ENCODE peak calls at places on chromosomes 6 and 20, in eight cellular contexts. One of them, this sample, is unnamed.

GRCh38 chr6:137188855-137189254 is 15.4 kb upstream of the IL22RA2 start:
- DNase-seq in left lung: no peak
- DNase-seq in effector memory CD4-positive, alpha-beta T cell: no peak
- DNase-seq in prostate gland: no peak
- DNase-seq in astrocyte of the spinal cord: peak
- DNase-seq in psoas muscle: no peak
- DNase-seq in NT2/D1: peak
- DNase-seq in tibial artery: no peak
- DNase-seq in this sample: no peak

GRCh38 chr6:21402368-21402767 is 191.2 kb upstream of the SOX4 start:
- DNase-seq in astrocyte of the spinal cord: peak
- DNase-seq in tibial artery: no peak
- DNase-seq in NT2/D1: no peak
- DNase-seq in left lung: no peak
- DNase-seq in prostate gland: no peak
- DNase-seq in effector memory CD4-positive, alpha-beta T cell: no peak
- DNase-seq in psoas muscle: no peak
- DNase-seq in this sample: no peak

GRCh38 chr6:145688493-145688905 is 46.8 kb downstream of the EPM2A start:
- DNase-seq in tibial artery: no peak
- DNase-seq in NT2/D1: no peak
- DNase-seq in astrocyte of the spinal cord: peak
- DNase-seq in effector memory CD4-positive, alpha-beta T cell: no peak
- DNase-seq in left lung: no peak
- DNase-seq in prostate gland: no peak
- DNase-seq in psoas muscle: no peak
- DNase-seq in this sample: no peak

GRCh38 chr6:143490244-143490643 is 21.3 kb downstream of the FUCA2 start:
- DNase-seq in tibial artery: no peak
- DNase-seq in psoas muscle: no peak
- DNase-seq in left lung: no peak
- DNase-seq in astrocyte of the spinal cord: no peak
- DNase-seq in effector memory CD4-positive, alpha-beta T cell: no peak
- DNase-seq in prostate gland: no peak
- DNase-seq in NT2/D1: no peak
- DNase-seq in this sample: no peak

GRCh38 chr6:40482532-40482931 is 104.6 kb downstream of the LRFN2 start:
- DNase-seq in psoas muscle: no peak
- DNase-seq in effector memory CD4-positive, alpha-beta T cell: no peak
- DNase-seq in prostate gland: no peak
- DNase-seq in tibial artery: no peak
- DNase-seq in NT2/D1: no peak
- DNase-seq in left lung: no peak
- DNase-seq in astrocyte of the spinal cord: no peak
- DNase-seq in this sample: no peak

GRCh38 chr6:45609141-45609638 is 231.5 kb upstream of the SUPT3H start:
- DNase-seq in psoas muscle: peak
- DNase-seq in prostate gland: no peak
- DNase-seq in left lung: no peak
- DNase-seq in effector memory CD4-positive, alpha-beta T cell: no peak
- DNase-seq in NT2/D1: no peak
- DNase-seq in astrocyte of the spinal cord: peak
- DNase-seq in tibial artery: no peak
- DNase-seq in this sample: no peak

GRCh38 chr6:162750776-162751175 is 23.0 kb downstream of the PACRG start:
- DNase-seq in astrocyte of the spinal cord: peak
- DNase-seq in effector memory CD4-positive, alpha-beta T cell: no peak
- DNase-seq in tibial artery: no peak
- DNase-seq in prostate gland: no peak
- DNase-seq in NT2/D1: no peak
- DNase-seq in psoas muscle: no peak
- DNase-seq in left lung: no peak
- DNase-seq in this sample: no peak

GRCh38 chr6:36616888-36617521 is 22.8 kb downstream of the SRSF3 start:
- DNase-seq in left lung: peak
- DNase-seq in astrocyte of the spinal cord: peak
- DNase-seq in tibial artery: peak
- DNase-seq in psoas muscle: peak
- DNase-seq in prostate gland: peak
- DNase-seq in effector memory CD4-positive, alpha-beta T cell: no peak
- DNase-seq in NT2/D1: no peak
- DNase-seq in this sample: peak

GRCh38 chr6:32113386-32114352 is 4.5 kb upstream of the TNXB start:
- DNase-seq in prostate gland: no peak
- DNase-seq in effector memory CD4-positive, alpha-beta T cell: no peak
- DNase-seq in left lung: no peak
- DNase-seq in astrocyte of the spinal cord: peak
- DNase-seq in tibial artery: peak
- DNase-seq in psoas muscle: peak
- DNase-seq in NT2/D1: no peak
- DNase-seq in this sample: peak

GRCh38 chr20:10565191-10565921 is 108.4 kb downstream of the JAG1 start:
- DNase-seq in psoas muscle: peak
- DNase-seq in effector memory CD4-positive, alpha-beta T cell: no peak
- DNase-seq in left lung: peak
- DNase-seq in astrocyte of the spinal cord: peak
- DNase-seq in NT2/D1: no peak
- DNase-seq in prostate gland: no peak
- DNase-seq in tibial artery: no peak
- DNase-seq in this sample: no peak

GRCh38 chr6:33543116-33543515 is 37.0 kb downstream of the BAK1 start:
- DNase-seq in astrocyte of the spinal cord: no peak
- DNase-seq in NT2/D1: no peak
- DNase-seq in tibial artery: no peak
- DNase-seq in psoas muscle: no peak
- DNase-seq in left lung: no peak
- DNase-seq in prostate gland: no peak
- DNase-seq in effector memory CD4-positive, alpha-beta T cell: no peak
- DNase-seq in this sample: no peak

GRCh38 chr6:15922510-15923307 is 206.2 kb upstream of the MYLIP start:
- DNase-seq in effector memory CD4-positive, alpha-beta T cell: no peak
- DNase-seq in prostate gland: no peak
- DNase-seq in left lung: no peak
- DNase-seq in psoas muscle: no peak
- DNase-seq in astrocyte of the spinal cord: peak
- DNase-seq in NT2/D1: no peak
- DNase-seq in tibial artery: peak
- DNase-seq in this sample: no peak

GRCh38 chr6:35294308-35294945 is 3.2 kb upstream of the DEF6 start:
- DNase-seq in left lung: no peak
- DNase-seq in tibial artery: peak
- DNase-seq in prostate gland: peak
- DNase-seq in NT2/D1: peak
- DNase-seq in astrocyte of the spinal cord: peak
- DNase-seq in psoas muscle: peak
- DNase-seq in effector memory CD4-positive, alpha-beta T cell: peak
- DNase-seq in this sample: no peak

GRCh38 chr6:108831104-108831503 is 17.1 kb upstream of the ARMC2 start:
- DNase-seq in tibial artery: peak
- DNase-seq in effector memory CD4-positive, alpha-beta T cell: no peak
- DNase-seq in NT2/D1: no peak
- DNase-seq in prostate gland: no peak
- DNase-seq in left lung: no peak
- DNase-seq in astrocyte of the spinal cord: no peak
- DNase-seq in psoas muscle: no peak
- DNase-seq in this sample: no peak

DNA sequence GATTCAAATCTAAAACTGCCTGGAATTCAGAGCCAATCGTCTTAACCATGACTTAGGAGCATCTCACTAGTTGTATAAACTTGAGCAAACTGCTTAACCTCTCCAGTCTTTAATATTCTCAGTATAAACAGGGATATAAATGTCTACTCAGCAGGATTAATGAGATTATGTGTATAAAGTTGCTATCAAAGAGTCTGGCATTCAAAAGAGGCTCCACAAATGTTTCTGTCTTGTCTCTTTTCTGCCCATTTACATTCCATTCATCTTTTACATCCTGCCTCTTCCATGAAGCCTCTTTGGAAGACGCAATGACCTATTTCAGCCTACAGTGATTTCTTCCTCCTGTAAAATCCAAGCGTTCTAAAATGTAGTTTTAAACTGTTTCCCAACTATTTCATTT is 66.9 kb downstream of the BLOC1S5 start:
- DNase-seq in tibial artery: no peak
- DNase-seq in effector memory CD4-positive, alpha-beta T cell: no peak
- DNase-seq in psoas muscle: no peak
- DNase-seq in left lung: no peak
- DNase-seq in prostate gland: no peak
- DNase-seq in astrocyte of the spinal cord: no peak
- DNase-seq in NT2/D1: no peak
- DNase-seq in this sample: no peak
- H3K4me3 ChIP-seq in tibial artery: no peak
- H3K4me3 ChIP-seq in effector memory CD4-positive, alpha-beta T cell: no peak
- H3K4me3 ChIP-seq in psoas muscle: no peak
- H3K4me3 ChIP-seq in left lung: no peak
- H3K4me3 ChIP-seq in prostate gland: no peak
- H3K4me3 ChIP-seq in astrocyte of the spinal cord: no peak
- H3K4me3 ChIP-seq in NT2/D1: no peak
- H3K4me3 ChIP-seq in this sample: no peak

DNA sequence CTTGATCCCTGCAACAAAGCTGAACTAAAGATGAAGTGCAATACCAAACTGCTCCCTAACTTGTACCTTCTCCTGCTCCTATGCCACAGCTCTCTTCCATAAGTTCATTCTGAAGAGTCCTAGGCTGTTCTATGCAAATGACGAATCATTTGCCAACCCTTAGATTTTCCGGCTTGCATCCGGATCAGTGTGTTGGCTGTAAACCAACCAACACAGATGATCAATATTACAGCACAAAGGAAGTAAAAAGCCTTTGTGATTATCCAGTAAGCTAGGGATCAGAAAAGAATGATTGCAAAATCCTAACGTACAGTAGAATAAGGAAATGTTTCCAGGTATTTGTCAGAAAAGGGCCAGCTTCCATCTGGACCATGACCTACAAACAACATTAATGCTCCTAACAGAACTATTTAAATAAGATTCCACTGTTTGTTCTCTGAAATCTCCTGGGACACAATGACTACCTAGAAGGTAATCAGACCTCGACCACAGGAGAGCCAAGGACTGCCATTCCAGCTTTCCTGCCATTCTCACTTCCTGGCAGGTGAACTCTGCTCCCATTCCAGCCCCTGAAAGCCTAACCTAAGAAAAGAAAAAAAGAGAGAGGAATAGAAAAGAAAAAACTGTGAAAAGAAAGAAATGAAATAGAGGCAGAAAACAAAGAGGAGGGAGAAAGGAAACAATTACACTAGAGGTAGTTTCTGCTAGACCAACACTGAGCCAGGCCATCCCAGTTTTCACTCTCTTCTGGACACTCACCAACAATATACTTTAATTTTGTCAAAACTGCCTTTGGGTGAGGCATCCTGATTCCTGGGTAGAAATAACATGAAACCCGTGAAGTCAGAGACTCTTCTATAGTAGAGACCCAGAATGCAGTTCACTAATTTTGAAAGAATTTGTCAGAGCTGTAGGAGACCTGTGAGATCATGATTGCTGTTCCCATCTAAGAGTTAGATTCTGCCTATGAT is 19.7 kb downstream of the GMDS start:
- DNase-seq in psoas muscle: no peak
- DNase-seq in left lung: no peak
- DNase-seq in effector memory CD4-positive, alpha-beta T cell: no peak
- DNase-seq in tibial artery: no peak
- DNase-seq in NT2/D1: no peak
- DNase-seq in prostate gland: no peak
- DNase-seq in astrocyte of the spinal cord: no peak
- DNase-seq in this sample: peak
- H3K4me3 ChIP-seq in psoas muscle: no peak
- H3K4me3 ChIP-seq in left lung: no peak
- H3K4me3 ChIP-seq in effector memory CD4-positive, alpha-beta T cell: no peak
- H3K4me3 ChIP-seq in tibial artery: no peak
- H3K4me3 ChIP-seq in NT2/D1: no peak
- H3K4me3 ChIP-seq in prostate gland: no peak
- H3K4me3 ChIP-seq in astrocyte of the spinal cord: no peak
- H3K4me3 ChIP-seq in this sample: no peak

GRCh38 chr6:90187437-90188049 is 109.1 kb downstream of the BACH2 start:
- DNase-seq in psoas muscle: no peak
- DNase-seq in prostate gland: no peak
- DNase-seq in astrocyte of the spinal cord: no peak
- DNase-seq in left lung: no peak
- DNase-seq in tibial artery: no peak
- DNase-seq in NT2/D1: no peak
- DNase-seq in effector memory CD4-positive, alpha-beta T cell: no peak
- DNase-seq in this sample: no peak
- H3K4me3 ChIP-seq in psoas muscle: no peak
- H3K4me3 ChIP-seq in prostate gland: no peak
- H3K4me3 ChIP-seq in astrocyte of the spinal cord: no peak
- H3K4me3 ChIP-seq in left lung: no peak
- H3K4me3 ChIP-seq in tibial artery: no peak
- H3K4me3 ChIP-seq in NT2/D1: no peak
- H3K4me3 ChIP-seq in effector memory CD4-positive, alpha-beta T cell: no peak
- H3K4me3 ChIP-seq in this sample: no peak

DNA sequence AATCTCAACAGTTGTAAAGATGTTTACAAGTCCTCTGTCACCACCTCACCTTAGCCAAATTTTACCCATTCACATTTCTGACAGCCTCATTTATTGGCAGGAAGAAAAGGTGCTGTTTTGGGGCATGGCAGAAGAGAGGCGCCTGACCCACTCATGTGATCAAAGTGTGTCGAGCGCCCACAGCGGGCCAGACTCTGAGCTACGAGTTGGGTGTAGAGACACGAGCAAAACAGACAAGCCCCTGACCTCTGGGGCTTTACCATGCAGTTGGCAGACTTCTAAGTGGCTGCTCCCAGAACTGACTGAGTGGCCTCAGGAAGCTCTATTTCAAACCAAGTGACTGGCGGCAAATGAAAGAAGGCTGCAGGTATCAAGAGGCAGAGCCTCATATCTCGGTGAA is 167.0 kb downstream of the SOBP start:
- DNase-seq in prostate gland: no peak
- DNase-seq in effector memory CD4-positive, alpha-beta T cell: no peak
- DNase-seq in left lung: no peak
- DNase-seq in tibial artery: no peak
- DNase-seq in psoas muscle: no peak
- DNase-seq in astrocyte of the spinal cord: no peak
- DNase-seq in NT2/D1: no peak
- DNase-seq in this sample: no peak
- H3K4me3 ChIP-seq in prostate gland: no peak
- H3K4me3 ChIP-seq in effector memory CD4-positive, alpha-beta T cell: no peak
- H3K4me3 ChIP-seq in left lung: no peak
- H3K4me3 ChIP-seq in tibial artery: no peak
- H3K4me3 ChIP-seq in psoas muscle: no peak
- H3K4me3 ChIP-seq in astrocyte of the spinal cord: no peak
- H3K4me3 ChIP-seq in NT2/D1: no peak
- H3K4me3 ChIP-seq in this sample: no peak

This sample was measured in pancreas.